ENCODE peak calls at places on chromosomes 13 and 19, in eight cellular contexts. K is fibroblast of lung, G is endothelial cell of umbilical vein, N is ascending aorta, V is psoas muscle, Y is PC-3, S is lung, H is neural progenitor cell. D is an unnamed sample.
A peak's percentile ranks its signal among the peaks of the same experiment; 100 is the strongest.

GRCh38 chr19:7145494-7145893 is 76.0 kb downstream of the ZNF557 start:
- DNase-seq in Y (peak; percentile 56), S (no peak), G (no peak), K (no peak), H (no peak), N (no peak), V (no peak), D (no peak)

GRCh38 chr13:97743946-97744345 is 209.5 kb upstream of the IPO5 start:
- DNase-seq in Y (no peak), S (no peak), H (no peak), K (no peak), G (no peak), V (no peak), N (no peak), D (no peak)

GRCh38 chr19:56476671-56477428 is at the start of gene ZNF667:
- DNase-seq in Y (peak; percentile 46), G (peak; percentile 3), H (peak; percentile 7), K (peak; percentile 71), S (no peak), N (no peak), V (no peak), D (peak; percentile 82)

GRCh38 chr13:65913173-65913572 is 1317.0 kb downstream of the PCDH9 start:
- DNase-seq in G (peak; percentile 94), N (no peak), H (no peak), S (no peak), V (no peak), K (peak; percentile 92), Y (peak; percentile 83), D (peak; percentile 27)

GRCh38 chr13:90839061-90839460 is 508.4 kb upstream of the MIR17HG start:
- DNase-seq in S (no peak), V (no peak), K (no peak), H (no peak), N (no peak), Y (peak; percentile 82), G (no peak), D (no peak)

GRCh38 chr19:12247644-12248222 is 47.0 kb downstream of the ZNF44 start:
- DNase-seq in Y (no peak), V (no peak), H (no peak), G (no peak), K (no peak), N (no peak), S (no peak), D (no peak)

GRCh38 chr13:108200781-108201398 is 14.4 kb downstream of the LIG4 start:
- DNase-seq in H (no peak), S (no peak), N (no peak), V (no peak), Y (peak; percentile 61), G (peak; percentile 12), K (peak; percentile 64), D (no peak)

GRCh38 chr13:29162638-29163037 is 342.5 kb downstream of the MTUS2 start:
- DNase-seq in K (peak; percentile 41), Y (peak; percentile 20), G (no peak), V (no peak), H (no peak), S (no peak), N (no peak), D (no peak)

GRCh38 chr13:99087954-99088491 is 110.2 kb upstream of the DOCK9 start:
- DNase-seq in G (no peak), N (no peak), K (no peak), S (no peak), V (no peak), H (peak; percentile 37), Y (peak; percentile 28), D (no peak)

GRCh38 chr13:106261450-106261849 is 274.0 kb downstream of the EFNB2 start:
- DNase-seq in K (no peak), Y (no peak), G (no peak), V (no peak), N (no peak), S (no peak), H (no peak), D (no peak)

GRCh38 chr13:44280461-44280860 is 93.2 kb upstream of the SERP2 start:
- DNase-seq in S (no peak), H (no peak), V (no peak), Y (peak; percentile 40), N (no peak), K (peak; percentile 84), G (no peak), D (no peak)

GRCh38 chr13:23752111-23753001 is 136.8 kb downstream of the MIPEP start:
- DNase-seq in N (no peak), K (no peak), H (no peak), Y (peak; percentile 35), V (no peak), G (no peak), S (no peak), D (no peak)

GRCh38 chr13:19864339-19865309 is 1.2 kb upstream of the ZMYM5 start:
- DNase-seq in S (peak; percentile 77), K (peak; percentile 66), V (peak; percentile 76), H (peak; percentile 64), G (peak; percentile 75), Y (peak; percentile 82), N (peak; percentile 86), D (peak; percentile 88)

GRCh38 chr19:10503002-10503789 is at the start of gene KEAP1:
- DNase-seq in K (peak; percentile 42), V (no peak), N (no peak), H (peak; percentile 63), G (peak; percentile 40), Y (peak; percentile 35), S (peak; percentile 41), D (peak; percentile 87)

GRCh38 chr19:54158812-54159351 is 639 bp downstream of the LENG1 start:
- DNase-seq in Y (peak; percentile 36), N (no peak), S (no peak), H (peak; percentile 27), K (no peak), G (no peak), V (no peak), D (no peak)

GRCh38 chr13:30256713-30257432 is 50.5 kb downstream of the KATNAL1 start:
- DNase-seq in K (no peak), G (no peak), S (no peak), N (no peak), H (no peak), V (no peak), Y (no peak), D (no peak)

GRCh38 chr13:95641961-95642621 is 2.4 kb downstream of the DZIP1 start:
- DNase-seq in Y (no peak), K (peak; percentile 72), V (peak; percentile 58), S (peak; percentile 33), N (peak; percentile 68), H (peak; percentile 80), G (peak; percentile 52), D (peak; percentile 92)

GRCh38 chr19:1038995-1039645 is 787 bp upstream of the ABCA7 start:
- DNase-seq in S (no peak), N (no peak), K (peak; percentile 36), Y (no peak), H (no peak), G (no peak), V (peak; percentile 50), D (no peak)

GRCh38 chr19:8721334-8721733 is at the start of gene OR2Z1:
- DNase-seq in H (no peak), K (no peak), G (no peak), S (no peak), V (no peak), Y (no peak), N (no peak), D (no peak)

GRCh38 chr13:67120872-67121531 is 109.1 kb downstream of the PCDH9 start:
- DNase-seq in G (no peak), S (no peak), V (no peak), Y (peak; percentile 56), H (no peak), K (peak; percentile 39), N (no peak), D (no peak)
- H3K4me1 ChIP-seq in G (peaks cover 3% of the 10 kb centered on the region), S (no peaks in the 10 kb centered on the region), V (no peaks in the 10 kb centered on the region), Y (peaks cover 27% of the 10 kb centered on the region), H (peaks cover 18% of the 10 kb centered on the region), K (no peaks in the 10 kb centered on the region), N (no peaks in the 10 kb centered on the region), D (no peaks in the 10 kb centered on the region)

GRCh38 chr19:42313096-42313839 is at the start of gene TMEM145:
- DNase-seq in N (no peak), V (peak; percentile 75), G (peak; percentile 19), H (peak; percentile 84), Y (no peak), K (peak; percentile 59), S (no peak), D (peak; percentile 98)
- TF ChIP-seq CTCF in N (no peak), V (no peak), G (no peak), H (no peak), Y (no peak), K (no peak), S (no peak), D (no peak)

DNA sequence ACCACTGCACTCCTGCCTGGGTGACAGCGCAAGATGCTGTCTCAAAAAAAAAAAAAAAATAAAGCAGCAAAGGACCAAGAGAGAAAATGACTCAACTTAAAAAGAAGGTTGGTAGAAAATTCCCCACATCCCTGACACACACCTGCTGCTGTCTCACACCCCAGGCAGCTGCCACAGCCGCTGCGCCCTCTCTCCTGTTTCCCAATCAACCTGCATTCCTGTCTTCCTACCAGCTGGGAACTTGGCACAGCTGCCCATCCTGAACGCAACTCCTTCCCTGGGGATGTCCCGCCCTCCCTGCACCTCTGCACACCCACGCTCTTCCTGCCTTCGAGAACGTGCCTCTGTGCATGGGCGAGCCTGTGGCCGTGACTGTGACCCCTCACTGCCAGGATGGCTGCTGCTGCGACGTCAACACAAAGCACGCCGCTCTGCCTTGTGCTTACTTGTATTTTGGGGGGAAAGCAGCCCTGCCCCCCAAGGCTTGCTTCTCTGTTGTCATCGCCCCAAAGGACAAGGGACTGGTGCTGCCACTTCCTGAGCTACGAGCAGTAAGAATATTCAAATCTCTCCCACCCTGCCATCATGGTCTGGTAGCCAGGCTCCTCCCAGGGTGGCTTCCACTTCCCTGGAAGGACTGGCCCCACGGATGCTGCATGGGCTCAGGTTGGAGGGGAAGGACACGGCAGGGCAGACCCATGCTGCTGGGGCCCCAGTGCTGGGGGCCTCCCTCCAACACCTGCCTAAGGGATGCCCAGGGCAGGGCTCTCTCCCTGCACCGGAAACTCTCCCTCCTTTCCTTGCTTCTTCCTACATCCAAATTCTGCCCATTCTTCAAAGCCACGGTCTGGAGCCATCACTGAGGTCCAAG is 20.7 kb downstream of the SH3GL1 start:
- DNase-seq in G (peak; percentile 38), H (no peak), K (peak; percentile 80), Y (peak; percentile 91), S (peak; percentile 81), V (peak; percentile 93), N (no peak), D (peak; percentile 57)
- H3K4me1 ChIP-seq in G (peaks cover 45% of the 10 kb centered on the region), H (peaks cover 23% of the 10 kb centered on the region), K (peaks cover 27% of the 10 kb centered on the region), Y (peaks cover 59% of the 10 kb centered on the region), S (peaks cover 6% of the 10 kb centered on the region), V (peaks cover 57% of the 10 kb centered on the region), N (peaks cover 43% of the 10 kb centered on the region), D (peaks cover 34% of the 10 kb centered on the region)

GRCh38 chr13:39448831-39449230 is 154.2 kb downstream of the LHFPL6 start:
- DNase-seq in S (no peak), G (no peak), H (peak; percentile 4), V (no peak), N (no peak), Y (no peak), K (no peak), D (no peak)

GRCh38 chr13:39452412-39452811 is 150.6 kb downstream of the LHFPL6 start:
- DNase-seq in H (no peak), V (no peak), Y (no peak), K (peak; percentile 55), S (no peak), N (no peak), G (no peak), D (no peak)

GRCh38 chr13:39451301-39451700 is 151.7 kb downstream of the LHFPL6 start:
- DNase-seq in V (no peak), H (no peak), S (no peak), Y (no peak), G (peak; percentile 83), N (no peak), K (peak; percentile 43), D (no peak)

GRCh38 chr13:39451860-39452301 is 151.1 kb downstream of the LHFPL6 start:
- DNase-seq in Y (no peak), S (no peak), H (no peak), N (no peak), V (peak; percentile 67), K (peak; percentile 37), G (peak; percentile 86), D (no peak)

GRCh38 chr13:39450176-39450575 is 152.8 kb downstream of the LHFPL6 start:
- DNase-seq in G (no peak), K (no peak), S (no peak), N (no peak), H (no peak), Y (no peak), V (no peak), D (no peak)
- TF ChIP-seq CTCF in G (no peak), K (no peak), S (no peak), N (no peak), H (no peak), Y (no peak), V (no peak), D (no peak)